ENCODE peak calls at places on chromosomes 7 and 10, in five cellular contexts. Z is ELR, W is Panc1, Y is activated T-helper 1 cell treated with Interleukin-2 at 50 U/mL for 16 hours, K is body of pancreas. P is an unnamed sample.

GRCh38 chr7:131620673-131621609 is 64.5 kb upstream of the PODXL start:
- DNase-seq in Z (no peak), W (no peak), Y (no peak), K (no peak), P (no peak)

GRCh38 chr10:133169173-133169947 is 9.3 kb downstream of the KNDC1 start:
- DNase-seq in Z (no peak), W (no peak), Y (no peak), K (no peak), P (no peak)

GRCh38 chr7:15829689-15830088 is 143.2 kb upstream of the MEOX2 start:
- DNase-seq in Z (no peak), W (no peak), Y (no peak), K (no peak), P (no peak)

GRCh38 chr7:151860771-151861170 is 16.1 kb downstream of the PRKAG2 start:
- DNase-seq in Z (no peak), W (no peak), Y (no peak), K (no peak), P (no peak)

GRCh38 chr10:18719811-18720210 is 60.6 kb downstream of the ARL5B start:
- DNase-seq in Z (no peak), W (no peak), Y (no peak), K (no peak), P (no peak)

GRCh38 chr7:96727534-96728088 is 18.0 kb upstream of the SEM1 start:
- DNase-seq in Z (no peak), W (no peak), Y (no peak), K (no peak), P (no peak)

GRCh38 chr10:114195079-114195478 is 15.9 kb downstream of the TDRD1 start:
- DNase-seq in Z (peak), W (no peak), Y (no peak), K (no peak), P (no peak)

GRCh38 chr10:3776796-3777571 is 8.0 kb downstream of the KLF6 start:
- DNase-seq in Z (peak), W (peak), Y (no peak), K (peak), P (peak)